ENCODE peak calls at places on chromosomes 16 and 17, in four cellular contexts. G, A, R and M are unnamed samples.

GRCh38 chr17:57471941-57472368 is 215.6 kb downstream of the MSI2 start:
- DNase-seq in A (no peak), R (no peak), G (no peak), M (no peak)

GRCh38 chr16:54174201-54174600 is 112.4 kb downstream of the IRX3 start:
- DNase-seq in G (no peak), R (no peak), A (no peak), M (no peak)

GRCh38 chr17:19331134-19331533 is 31.4 kb downstream of the B9D1 start:
- DNase-seq in R (peak; percentile 92), A (no peak), G (no peak), M (peak; percentile 41)

GRCh38 chr16:27234603-27235002 is 31.3 kb downstream of the KDM8 start:
- DNase-seq in R (no peak), G (no peak), A (no peak), M (no peak)

GRCh38 chr16:71499775-71500364 is 10.7 kb upstream of the ZNF19 start:
- DNase-seq in R (peak; percentile 66), G (peak; percentile 51), A (peak; percentile 77), M (peak; percentile 37)

GRCh38 chr16:12901204-12901596 is 198 bp upstream of the SHISA9 start:
- DNase-seq in R (no peak), A (peak; percentile 80), G (no peak), M (no peak)

GRCh38 chr17:39486242-39486641 is 25.0 kb downstream of the CDK12 start:
- DNase-seq in A (no peak), G (no peak), R (peak; percentile 77), M (peak; percentile 18)

GRCh38 chr17:33457477-33457876 is 164.4 kb upstream of the ASIC2 start:
- DNase-seq in R (no peak), A (no peak), G (no peak), M (no peak)

GRCh38 chr17:80967404-80967872 is 24.2 kb upstream of the CHMP6 start:
- DNase-seq in R (no peak), G (no peak), A (no peak), M (no peak)

GRCh38 chr17:9256944-9257629 is 235.8 kb downstream of the NTN1 start:
- DNase-seq in A (no peak), R (peak; percentile 52), G (peak; percentile 66), M (no peak)

GRCh38 chr17:69909389-69909788 is 165.6 kb upstream of the KCNJ16 start:
- DNase-seq in A (no peak), G (no peak), R (no peak), M (peak; percentile 7)

GRCh38 chr16:12350945-12351344 is 374.4 kb downstream of the SNX29 start:
- DNase-seq in R (no peak), A (no peak), G (no peak), M (no peak)

GRCh38 chr17:52035336-52035915 is 123.1 kb downstream of the CA10 start:
- DNase-seq in A (no peak), R (no peak), G (no peak), M (no peak)

GRCh38 chr16:88558457-88559442 is 11.5 kb upstream of the ZC3H18 start:
- DNase-seq in G (peak; percentile 94), R (peak; percentile 43), A (peak; percentile 63), M (no peak)

GRCh38 chr16:17225551-17225950 is 245.2 kb downstream of the XYLT1 start:
- DNase-seq in A (no peak), R (peak; percentile 13), G (peak; percentile 50), M (no peak)

GRCh38 chr17:33712120-33712519 is 419.0 kb upstream of the ASIC2 start:
- DNase-seq in A (no peak), R (no peak), G (no peak), M (no peak)